ENCODE peak calls at places on chromosomes 16 and 17, in seven cellular contexts. H, Q, W, X, K, L and O are unnamed samples.

GRCh38 chr16:59849716-59850115 is 1115.6 kb upstream of the GOT2 start:
- DNase-seq in W (no peak), X (no peak), H (no peak), Q (peak; percentile 38), K (no peak), L (no peak), O (no peak)

GRCh38 chr17:48429638-48430586 is at the start of gene SKAP1:
- DNase-seq in Q (no peak), L (peak; percentile 49), K (no peak), W (no peak), X (no peak), H (no peak), O (peak; percentile 58)

GRCh38 chr16:30367349-30368009 is 2.8 kb downstream of the TBC1D10B start:
- DNase-seq in Q (no peak), L (no peak), H (no peak), X (no peak), K (no peak), W (no peak), O (no peak)

GRCh38 chr16:29736112-29736511 is 9.7 kb downstream of the C16orf54 start:
- DNase-seq in K (no peak), W (no peak), H (no peak), X (peak; percentile 7), Q (no peak), L (no peak), O (no peak)

GRCh38 chr16:22692916-22693646 is 120.9 kb upstream of the HS3ST2 start:
- DNase-seq in X (no peak), W (no peak), H (no peak), L (no peak), K (no peak), Q (no peak), O (no peak)

GRCh38 chr17:58072862-58073261 is 10.4 kb upstream of the DYNLL2 start:
- DNase-seq in W (no peak), L (no peak), H (no peak), K (no peak), X (no peak), Q (no peak), O (no peak)

GRCh38 chr17:31309525-31309924 is 4.3 kb downstream of the EVI2B start:
- DNase-seq in K (no peak), H (no peak), L (no peak), X (no peak), W (no peak), Q (no peak), O (no peak)

GRCh38 chr17:40304464-40304863 is 4.5 kb upstream of the RARA start:
- DNase-seq in W (no peak), K (peak; percentile 87), X (no peak), H (no peak), Q (no peak), L (no peak), O (no peak)

GRCh38 chr16:87741700-87742415 is 23.9 kb downstream of the KLHDC4 start:
- DNase-seq in K (no peak), H (no peak), W (no peak), Q (no peak), L (no peak), X (no peak), O (no peak)

GRCh38 chr17:40819528-40820125 is 2.8 kb downstream of the KRT10 start:
- DNase-seq in Q (no peak), W (peak; percentile 33), K (peak; percentile 20), X (no peak), L (no peak), H (peak; percentile 7), O (no peak)

GRCh38 chr17:76405607-76405966 is 21.2 kb downstream of the SPHK1 start:
- DNase-seq in W (no peak), K (no peak), X (peak; percentile 45), Q (no peak), L (no peak), H (no peak), O (no peak)

GRCh38 chr17:50608700-50609375 is 25.8 kb upstream of the ABCC3 start:
- DNase-seq in W (no peak), X (no peak), K (no peak), L (no peak), Q (no peak), H (no peak), O (no peak)

GRCh38 chr17:28370744-28371103 is 617 bp upstream of the VTN start:
- DNase-seq in K (no peak), H (no peak), L (no peak), W (no peak), Q (no peak), X (no peak), O (no peak)

GRCh38 chr17:65370669-65371126 is 190.8 kb downstream of the AXIN2 start:
- DNase-seq in K (no peak), Q (no peak), X (no peak), H (no peak), L (peak; percentile 67), W (no peak), O (no peak)

GRCh38 chr16:66391726-66392670 is 25.5 kb downstream of the CDH5 start:
- DNase-seq in W (no peak), Q (no peak), X (no peak), H (no peak), L (no peak), K (no peak), O (peak; percentile 25)

GRCh38 chr17:74877592-74878543 is 5.1 kb upstream of the FDXR start:
- DNase-seq in W (no peak), X (peak; percentile 64), K (no peak), Q (no peak), H (no peak), L (peak; percentile 77), O (peak; percentile 81)

GRCh38 chr17:35612924-35613521 is 25.9 kb downstream of the AP2B1 start:
- DNase-seq in Q (no peak), W (peak; percentile 72), X (peak; percentile 46), H (peak; percentile 70), L (peak; percentile 44), K (peak; percentile 65), O (peak; percentile 58)

GRCh38 chr17:51580869-51581268 is 320.5 kb downstream of the UTP18 start:
- DNase-seq in H (no peak), K (no peak), L (no peak), W (no peak), Q (no peak), X (no peak), O (no peak)

GRCh38 chr17:5237541-5238016 is 2.9 kb upstream of the SCIMP start:
- DNase-seq in Q (peak; percentile 46), K (peak; percentile 50), W (peak; percentile 73), X (no peak), L (peak; percentile 61), H (peak; percentile 55), O (peak; percentile 71)

GRCh38 chr17:57243171-57243622 is 13.1 kb upstream of the MSI2 start:
- DNase-seq in L (peak; percentile 73), W (peak; percentile 77), X (peak; percentile 80), Q (peak; percentile 47), K (peak; percentile 60), H (peak; percentile 73), O (peak; percentile 62)

GRCh38 chr16:3656491-3657468 is 2.3 kb downstream of the DNASE1 start:
- DNase-seq in W (no peak), Q (no peak), H (no peak), L (no peak), X (peak; percentile 32), K (no peak), O (peak; percentile 70)

GRCh38 chr17:16877102-16877501 is 94.8 kb downstream of the TNFRSF13B start:
- DNase-seq in L (no peak), W (no peak), H (no peak), K (no peak), X (no peak), Q (no peak), O (peak; percentile 2)

GRCh38 chr16:72952404-72953301 is 95.3 kb downstream of the ZFHX3 start:
- DNase-seq in K (peak; percentile 89), L (no peak), W (no peak), H (no peak), X (no peak), Q (no peak), O (no peak)

GRCh38 chr17:41919165-41919817 is 540 bp upstream of the ACLY start:
- DNase-seq in Q (no peak), H (peak; percentile 55), W (peak; percentile 69), X (no peak), K (no peak), L (no peak), O (no peak)

GRCh38 chr17:58513913-58514794 is at the start of gene MTMR4:
- DNase-seq in W (peak; percentile 90), L (peak; percentile 90), X (peak; percentile 89), K (peak; percentile 58), H (peak; percentile 50), Q (peak; percentile 79), O (peak; percentile 89)

GRCh38 chr16:85862476-85863383 is 36.2 kb upstream of the IRF8 start:
- DNase-seq in X (no peak), L (no peak), Q (no peak), W (no peak), H (no peak), K (no peak), O (no peak)
- TF ChIP-seq CTCF in X (no peak), L (no peak), Q (no peak), W (no peak), H (no peak), K (no peak), O (no peak)

GRCh38 chr16:53541326-53541725 is 38.3 kb upstream of the AKTIP start:
- DNase-seq in L (no peak), X (no peak), H (no peak), K (peak; percentile 34), Q (no peak), W (no peak), O (no peak)
- TF ChIP-seq POLR2A in L (no peak), X (no peak), H (no peak), K (no peak), Q (no peak), W (no peak), O (no peak)

GRCh38 chr16:527015-527903 is at the start of gene CAPN15:
- DNase-seq in K (peak; percentile 79), L (peak; percentile 90), X (peak; percentile 93), Q (no peak), W (peak; percentile 88), H (peak; percentile 74), O (peak; percentile 93)
- TF ChIP-seq CTCF in K (no peak), L (peak; percentile 20), X (no peak), Q (no peak), W (peak; percentile 45), H (peak; percentile 78), O (peak; percentile 11)

GRCh38 chr16:28495098-28495793 is 803 bp downstream of the APOBR start:
- DNase-seq in K (no peak), X (no peak), H (no peak), W (no peak), Q (no peak), L (no peak), O (no peak)

GRCh38 chr16:28495795-28496749 is 1.6 kb downstream of the APOBR start:
- DNase-seq in K (no peak), X (no peak), H (no peak), W (no peak), L (no peak), Q (no peak), O (no peak)

GRCh38 chr16:28491970-28492474 is at the start of gene CLN3:
- DNase-seq in Q (peak; percentile 77), L (peak; percentile 91), K (peak; percentile 94), X (peak; percentile 92), H (peak; percentile 90), W (peak; percentile 97), O (peak; percentile 93)

GRCh38 chr16:28492511-28492910 is 637 bp upstream of the CLN3 start:
- DNase-seq in X (no peak), Q (no peak), K (no peak), W (no peak), L (no peak), H (no peak), O (no peak)

GRCh38 chr16:28494141-28494851 is at the start of gene APOBR:
- DNase-seq in X (no peak), Q (no peak), W (peak; percentile 33), L (peak; percentile 58), K (no peak), H (peak; percentile 31), O (peak; percentile 71)
- TF ChIP-seq POLR2A in X (no peak), Q (no peak), W (no peak), L (no peak), K (no peak), H (no peak), O (no peak)

GRCh38 chr17:80361495-80362220 is 53.3 kb upstream of the ENDOV start:
- DNase-seq in H (no peak), L (no peak), X (peak; percentile 56), K (no peak), Q (no peak), W (no peak), O (no peak)
- TF ChIP-seq CTCF in H (no peak), L (no peak), X (no peak), K (peak; percentile 18), Q (peak; percentile 87), W (no peak), O (peak; percentile 7)